ENCODE peak calls at places on chromosomes 7 and 10, in nine cellular contexts. W is body of pancreas; D is activated T-helper 2 cell treated with anti-CD3 and anti-CD28 coated beads, Interferon-gamma antibody, Interleukin-2, Interleukin-4, amounts not matched to agents 10 μg/mL and 5 μg/mL and 100 μg/mL, durations not matched to agents 14 hours and 24 hours and 36 hours; I is astrocyte of the spinal cord; A is AML-193; K is GM23338; P is pancreas; F is HS-5; E is suprapubic skin. C is an unnamed sample.

GRCh38 chr10:58351616-58352578 is 17.1 kb downstream of the UBE2D1 start:
- DNase-seq in D (no peak), P (no peak), I (no peak), K (no peak), W (no peak), A (no peak), E (no peak), F (no peak), C (no peak)

GRCh38 chr10:102435529-102436233 is 3.3 kb upstream of the CUEDC2 start:
- DNase-seq in W (no peak), I (no peak), A (peak; percentile 36), E (no peak), D (peak; percentile 52), K (peak; percentile 74), F (no peak), P (no peak), C (peak; percentile 61)

GRCh38 chr10:20521186-20521585 is 375.9 kb downstream of the NEBL start:
- DNase-seq in E (no peak), A (no peak), P (no peak), D (no peak), W (no peak), F (no peak), I (no peak), K (no peak), C (no peak)

GRCh38 chr7:8211725-8212096 is 50.3 kb downstream of the ICA1 start:
- DNase-seq in E (no peak), K (no peak), P (no peak), A (no peak), F (no peak), I (no peak), W (no peak), D (no peak), C (no peak)

GRCh38 chr10:101778781-101779543 is 3.0 kb upstream of the FGF8 start:
- DNase-seq in K (peak; percentile 96), A (no peak), P (no peak), F (no peak), D (no peak), W (peak; percentile 46), E (peak; percentile 72), I (peak; percentile 39), C (peak; percentile 42)

GRCh38 chr10:33661580-33662269 is 327.3 kb upstream of the NRP1 start:
- DNase-seq in W (peak; percentile 18), P (peak; percentile 58), I (peak; percentile 53), E (peak; percentile 87), F (no peak), A (peak; percentile 96), D (no peak), K (no peak), C (peak; percentile 32)

GRCh38 chr10:6232225-6232807 is 29.6 kb downstream of the PFKFB3 start:
- DNase-seq in D (no peak), W (no peak), A (no peak), F (no peak), E (no peak), I (no peak), P (no peak), K (no peak), C (no peak)

GRCh38 chr10:132674311-132674710 is 111.6 kb downstream of the NKX6-2 start:
- DNase-seq in F (no peak), A (no peak), D (no peak), K (no peak), E (peak; percentile 12), P (no peak), W (peak; percentile 5), I (no peak), C (peak; percentile 6)

GRCh38 chr10:43825984-43826383 is 177.3 kb upstream of the ZNF32 start:
- DNase-seq in I (no peak), F (no peak), D (no peak), K (no peak), P (no peak), A (no peak), W (no peak), E (no peak), C (no peak)

GRCh38 chr10:6119423-6119822 is 30.6 kb downstream of the RBM17 start:
- DNase-seq in D (no peak), E (no peak), P (no peak), K (no peak), A (no peak), I (no peak), W (no peak), F (no peak), C (no peak)

GRCh38 chr10:86375204-86375603 is 8.6 kb upstream of the GRID1 start:
- DNase-seq in K (no peak), E (peak; percentile 24), I (no peak), D (no peak), W (peak; percentile 2), A (no peak), P (peak; percentile 2), F (no peak), C (no peak)

GRCh38 chr7:124388751-124389150 is 355.9 kb upstream of the TMEM229A start:
- DNase-seq in I (no peak), W (no peak), F (no peak), E (no peak), D (no peak), K (no peak), P (no peak), A (no peak), C (no peak)

GRCh38 chr10:132187421-132188138 is 832 bp downstream of the DPYSL4 start:
- DNase-seq in P (no peak), I (no peak), F (no peak), E (no peak), D (no peak), K (peak; percentile 53), W (no peak), A (no peak), C (no peak)

GRCh38 chr10:32957341-32958084 is 517 bp downstream of the ITGB1 start:
- DNase-seq in K (peak; percentile 57), W (peak; percentile 66), E (peak; percentile 88), D (peak; percentile 26), I (no peak), F (no peak), A (peak; percentile 29), P (peak; percentile 69), C (peak; percentile 50)

GRCh38 chr7:150961510-150962284 is 16.4 kb downstream of the KCNH2 start:
- DNase-seq in P (no peak), W (no peak), K (no peak), E (no peak), F (no peak), A (no peak), I (no peak), D (no peak), C (no peak)

GRCh38 chr10:86299562-86299961 is 67.0 kb downstream of the GRID1 start:
- DNase-seq in K (no peak), E (peak; percentile 34), A (no peak), P (no peak), F (no peak), I (no peak), W (no peak), D (no peak), C (peak; percentile 4)

GRCh38 chr7:326845-327304 is 36.9 kb downstream of the FOXL3 start:
- DNase-seq in K (no peak), P (peak; percentile 78), A (no peak), F (no peak), I (no peak), W (peak; percentile 80), D (no peak), E (no peak), C (no peak)

GRCh38 chr7:32163141-32163806 is 93.1 kb upstream of the PDE1C start:
- DNase-seq in P (peak; percentile 18), K (no peak), E (no peak), F (peak; percentile 97), W (peak; percentile 44), I (peak; percentile 96), D (no peak), A (no peak), C (peak; percentile 19)

GRCh38 chr7:104499975-104500374 is 171.6 kb downstream of the LHFPL3 start:
- DNase-seq in K (no peak), A (no peak), W (no peak), E (no peak), D (no peak), F (no peak), I (no peak), P (no peak), C (no peak)

GRCh38 chr10:62732841-62733653 is 71.5 kb upstream of the ADO start:
- DNase-seq in W (no peak), K (no peak), A (no peak), F (peak; percentile 34), E (no peak), D (peak; percentile 51), I (peak; percentile 61), P (no peak), C (no peak)

GRCh38 chr7:2060701-2061100 is 172.0 kb downstream of the MAD1L1 start:
- DNase-seq in P (no peak), A (no peak), W (no peak), E (no peak), F (no peak), K (no peak), D (no peak), I (peak; percentile 79), C (no peak)

GRCh38 chr7:129160161-129160911 is 15.8 kb downstream of the TSPAN33 start:
- DNase-seq in E (no peak), P (no peak), W (no peak), I (no peak), K (peak; percentile 50), F (no peak), D (no peak), A (no peak), C (no peak)

GRCh38 chr7:149302865-149303264 is 40.9 kb downstream of the ZNF783 start:
- DNase-seq in I (no peak), D (no peak), P (no peak), E (no peak), F (no peak), A (no peak), K (no peak), W (no peak), C (no peak)

GRCh38 chr7:142568430-142569097 is 180.7 kb upstream of the PRSS1 start:
- DNase-seq in P (no peak), W (no peak), A (peak; percentile 54), K (no peak), F (peak; percentile 76), I (peak; percentile 90), E (no peak), D (no peak), C (no peak)

GRCh38 chr10:48404646-48405045 is 98.2 kb downstream of the MAPK8 start:
- DNase-seq in P (no peak), D (no peak), E (no peak), K (no peak), F (no peak), A (no peak), W (no peak), I (no peak), C (no peak)

GRCh38 chr7:141744131-141744530 is 6.0 kb downstream of the SSBP1 start:
- DNase-seq in I (no peak), E (no peak), A (no peak), F (no peak), P (no peak), D (no peak), W (no peak), K (no peak), C (no peak)

GRCh38 chr10:57880441-57881301 is 387.0 kb downstream of the IPMK start:
- DNase-seq in W (no peak), E (no peak), D (no peak), A (no peak), I (no peak), K (no peak), P (no peak), F (no peak), C (no peak)

GRCh38 chr10:71078454-71079145 is 133.8 kb upstream of the UNC5B start:
- DNase-seq in D (no peak), K (no peak), F (no peak), W (peak; percentile 3), A (no peak), I (no peak), E (peak; percentile 55), P (no peak), C (peak; percentile 2)

GRCh38 chr10:96292971-96293909 is 11.0 kb upstream of the DNTT start:
- DNase-seq in W (peak; percentile 42), D (no peak), K (peak; percentile 78), E (no peak), I (peak; percentile 38), A (peak; percentile 53), F (peak; percentile 15), P (no peak), C (no peak)

GRCh38 chr7:108497082-108497725 is 28.7 kb downstream of the PNPLA8 start:
- DNase-seq in F (peak; percentile 10), D (no peak), I (peak; percentile 59), A (peak; percentile 67), E (no peak), W (peak; percentile 64), P (peak; percentile 22), K (peak; percentile 75), C (peak; percentile 22)

GRCh38 chr7:130841416-130841815 is 107.4 kb upstream of the KLF14 start:
- DNase-seq in K (no peak), F (no peak), A (no peak), E (no peak), I (no peak), W (no peak), D (no peak), P (no peak), C (no peak)

C was measured in ovary.